ENCODE peak calls at places on chromosomes 12 and 14, in nine cellular contexts. One of them, this sample, is unnamed.
A peak's percentile ranks its signal among the peaks of the same experiment; 100 is the strongest.

GRCh38 chr12:78209851-78210493 is 379.3 kb downstream of the NAV3 start:
- DNase-seq in HepG2: no peak
- DNase-seq in fibroblast of pulmonary artery: no peak
- DNase-seq in GM12865: no peak
- DNase-seq in heart right ventricle: peak; percentile 9
- DNase-seq in neural progenitor cell: no peak
- DNase-seq in thoracic aorta: no peak
- DNase-seq in fibroblast of the aortic adventitia: peak; percentile 68
- DNase-seq in ovary: no peak
- DNase-seq in this sample: no peak

GRCh38 chr14:84961637-84962036 is 568.3 kb upstream of the FLRT2 start:
- DNase-seq in ovary: no peak
- DNase-seq in GM12865: no peak
- DNase-seq in thoracic aorta: no peak
- DNase-seq in HepG2: no peak
- DNase-seq in fibroblast of pulmonary artery: no peak
- DNase-seq in heart right ventricle: peak; percentile 12
- DNase-seq in fibroblast of the aortic adventitia: no peak
- DNase-seq in neural progenitor cell: peak; percentile 11
- DNase-seq in this sample: no peak

GRCh38 chr12:52618866-52619265 is 507 bp upstream of the KRT73 start:
- DNase-seq in ovary: no peak
- DNase-seq in neural progenitor cell: no peak
- DNase-seq in fibroblast of pulmonary artery: no peak
- DNase-seq in GM12865: no peak
- DNase-seq in thoracic aorta: no peak
- DNase-seq in heart right ventricle: no peak
- DNase-seq in fibroblast of the aortic adventitia: no peak
- DNase-seq in HepG2: no peak
- DNase-seq in this sample: no peak

GRCh38 chr12:122878780-122879612 is 16.9 kb downstream of the VPS37B start:
- DNase-seq in neural progenitor cell: no peak
- DNase-seq in HepG2: no peak
- DNase-seq in GM12865: no peak
- DNase-seq in ovary: no peak
- DNase-seq in thoracic aorta: no peak
- DNase-seq in fibroblast of pulmonary artery: no peak
- DNase-seq in heart right ventricle: no peak
- DNase-seq in fibroblast of the aortic adventitia: no peak
- DNase-seq in this sample: peak; percentile 15

GRCh38 chr14:92603309-92604257 is 90.0 kb downstream of the RIN3 start:
- DNase-seq in GM12865: no peak
- DNase-seq in fibroblast of the aortic adventitia: peak; percentile 76
- DNase-seq in HepG2: no peak
- DNase-seq in heart right ventricle: peak; percentile 52
- DNase-seq in ovary: peak; percentile 50
- DNase-seq in fibroblast of pulmonary artery: peak; percentile 84
- DNase-seq in neural progenitor cell: peak; percentile 52
- DNase-seq in thoracic aorta: peak; percentile 30
- DNase-seq in this sample: peak; percentile 49

GRCh38 chr12:1553987-1554982 is 40.1 kb downstream of the FBXL14 start:
- DNase-seq in ovary: no peak
- DNase-seq in GM12865: peak; percentile 94
- DNase-seq in neural progenitor cell: no peak
- DNase-seq in thoracic aorta: no peak
- DNase-seq in fibroblast of the aortic adventitia: no peak
- DNase-seq in fibroblast of pulmonary artery: no peak
- DNase-seq in HepG2: no peak
- DNase-seq in heart right ventricle: no peak
- DNase-seq in this sample: no peak

GRCh38 chr14:102675396-102675795 is 82.9 kb downstream of the RCOR1 start:
- DNase-seq in thoracic aorta: no peak
- DNase-seq in heart right ventricle: no peak
- DNase-seq in HepG2: no peak
- DNase-seq in ovary: no peak
- DNase-seq in neural progenitor cell: no peak
- DNase-seq in GM12865: no peak
- DNase-seq in fibroblast of the aortic adventitia: no peak
- DNase-seq in fibroblast of pulmonary artery: no peak
- DNase-seq in this sample: no peak

GRCh38 chr12:62841841-62842240 is 93.1 kb downstream of the PPM1H start:
- DNase-seq in thoracic aorta: no peak
- DNase-seq in heart right ventricle: peak; percentile 26
- DNase-seq in fibroblast of the aortic adventitia: no peak
- DNase-seq in GM12865: no peak
- DNase-seq in ovary: no peak
- DNase-seq in HepG2: no peak
- DNase-seq in neural progenitor cell: no peak
- DNase-seq in fibroblast of pulmonary artery: no peak
- DNase-seq in this sample: no peak

GRCh38 chr12:92085483-92086040 is 60.1 kb downstream of the BTG1 start:
- DNase-seq in thoracic aorta: no peak
- DNase-seq in fibroblast of the aortic adventitia: no peak
- DNase-seq in ovary: no peak
- DNase-seq in fibroblast of pulmonary artery: no peak
- DNase-seq in neural progenitor cell: no peak
- DNase-seq in heart right ventricle: no peak
- DNase-seq in GM12865: no peak
- DNase-seq in HepG2: no peak
- DNase-seq in this sample: no peak

DNA sequence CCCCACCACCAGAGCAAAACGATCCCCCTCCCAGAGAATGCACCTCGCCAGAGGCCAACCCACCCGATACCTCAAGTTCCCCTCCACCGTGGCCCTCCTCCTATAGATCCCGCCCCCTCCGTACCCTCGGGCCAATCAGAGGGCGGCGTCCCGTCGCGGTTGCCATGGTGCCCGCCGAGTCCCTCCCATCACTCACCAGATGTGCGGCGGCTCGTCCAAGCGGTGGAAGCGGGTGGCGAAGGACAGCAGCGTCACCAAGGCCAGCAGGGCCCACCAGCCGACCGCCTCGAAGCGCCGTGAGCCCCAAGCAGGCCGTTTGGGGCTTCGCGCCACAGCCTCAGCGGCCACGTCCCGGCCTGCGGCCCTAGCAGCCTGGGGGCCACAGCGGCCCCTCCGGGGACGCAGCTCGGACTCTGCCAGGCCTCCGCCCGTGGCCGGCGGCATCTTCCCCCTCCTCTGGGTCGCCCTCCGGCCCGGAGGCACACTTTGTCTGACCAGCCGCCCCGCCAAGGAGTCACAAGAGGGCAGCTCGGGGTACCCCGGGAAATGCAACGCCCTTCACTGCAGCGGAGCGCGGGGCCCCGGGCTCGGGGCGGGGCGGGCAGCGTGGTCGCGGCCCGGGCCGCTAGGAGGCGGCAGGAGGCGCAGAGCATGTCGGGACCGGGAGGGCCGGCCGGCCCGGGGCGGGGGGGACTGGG is at the start of gene POMT2:
- DNase-seq in GM12865: peak; percentile 94
- DNase-seq in HepG2: peak; percentile 88
- DNase-seq in neural progenitor cell: peak; percentile 97
- DNase-seq in heart right ventricle: peak; percentile 93
- DNase-seq in fibroblast of pulmonary artery: peak; percentile 87
- DNase-seq in ovary: peak; percentile 93
- DNase-seq in fibroblast of the aortic adventitia: peak; percentile 78
- DNase-seq in thoracic aorta: peak; percentile 82
- DNase-seq in this sample: peak; percentile 92
- TF ChIP-seq CTCF in GM12865: peak; percentile 35
- TF ChIP-seq CTCF in HepG2: peak; percentile 32
- TF ChIP-seq CTCF in neural progenitor cell: peak; percentile 66
- TF ChIP-seq CTCF in heart right ventricle: peak; percentile 37
- TF ChIP-seq CTCF in fibroblast of pulmonary artery: no peak
- TF ChIP-seq CTCF in ovary: peak; percentile 84
- TF ChIP-seq CTCF in fibroblast of the aortic adventitia: peak; percentile 4
- TF ChIP-seq CTCF in thoracic aorta: peak; percentile 61
- TF ChIP-seq CTCF in this sample: peak; percentile 37

GRCh38 chr14:50733479-50733878 is 65.4 kb upstream of the SAV1 start:
- DNase-seq in HepG2: no peak
- DNase-seq in fibroblast of the aortic adventitia: peak; percentile 10
- DNase-seq in ovary: no peak
- DNase-seq in heart right ventricle: no peak
- DNase-seq in thoracic aorta: no peak
- DNase-seq in GM12865: no peak
- DNase-seq in neural progenitor cell: no peak
- DNase-seq in fibroblast of pulmonary artery: no peak
- DNase-seq in this sample: no peak

GRCh38 chr14:50736932-50737419 is 68.9 kb upstream of the SAV1 start:
- DNase-seq in GM12865: peak; percentile 94
- DNase-seq in HepG2: no peak
- DNase-seq in heart right ventricle: no peak
- DNase-seq in ovary: no peak
- DNase-seq in thoracic aorta: no peak
- DNase-seq in fibroblast of the aortic adventitia: no peak
- DNase-seq in neural progenitor cell: no peak
- DNase-seq in fibroblast of pulmonary artery: no peak
- DNase-seq in this sample: no peak

GRCh38 chr14:50739186-50739585 is 71.1 kb upstream of the SAV1 start:
- DNase-seq in fibroblast of the aortic adventitia: no peak
- DNase-seq in GM12865: no peak
- DNase-seq in ovary: no peak
- DNase-seq in thoracic aorta: no peak
- DNase-seq in fibroblast of pulmonary artery: no peak
- DNase-seq in heart right ventricle: no peak
- DNase-seq in HepG2: no peak
- DNase-seq in neural progenitor cell: no peak
- DNase-seq in this sample: no peak

GRCh38 chr14:50740858-50741257 is 72.8 kb upstream of the SAV1 start:
- DNase-seq in thoracic aorta: no peak
- DNase-seq in heart right ventricle: no peak
- DNase-seq in GM12865: no peak
- DNase-seq in ovary: no peak
- DNase-seq in fibroblast of the aortic adventitia: peak; percentile 7
- DNase-seq in fibroblast of pulmonary artery: no peak
- DNase-seq in neural progenitor cell: no peak
- DNase-seq in HepG2: no peak
- DNase-seq in this sample: no peak

DNA sequence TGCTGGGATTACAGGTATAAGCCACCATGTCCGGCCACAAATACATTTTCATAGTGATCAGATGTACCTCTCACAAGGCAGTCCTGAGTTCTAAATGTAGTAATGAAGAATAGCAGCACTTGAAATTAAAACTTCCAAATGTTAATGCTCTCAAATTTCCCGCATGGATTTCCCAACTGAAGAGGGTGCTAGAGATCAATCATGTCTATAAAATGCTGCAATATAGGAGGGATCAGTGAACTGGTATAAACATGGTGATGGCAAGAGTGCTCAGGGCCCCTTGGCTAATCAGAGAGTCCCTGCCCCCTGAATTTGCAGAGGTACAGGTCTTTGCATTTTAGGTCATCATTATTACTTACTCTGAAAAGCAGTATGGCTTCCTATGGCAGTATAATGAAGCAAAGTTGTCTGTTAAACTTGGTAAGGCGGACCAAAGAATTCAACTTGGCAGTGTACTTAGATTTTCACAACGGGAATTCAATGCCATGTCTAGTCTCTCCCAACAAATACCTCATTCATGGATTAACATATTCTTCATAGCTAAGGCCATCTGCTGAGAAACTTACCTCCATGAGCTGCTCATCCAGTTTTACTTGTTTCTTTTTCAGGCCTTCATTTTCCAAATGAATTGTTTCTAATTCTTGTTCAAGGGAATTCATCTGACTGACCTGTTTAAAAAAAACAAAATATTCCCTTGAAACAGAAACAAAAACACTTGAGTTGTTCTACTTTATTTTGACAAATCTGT is 67.0 kb upstream of the SAV1 start:
- DNase-seq in HepG2: no peak
- DNase-seq in GM12865: no peak
- DNase-seq in neural progenitor cell: no peak
- DNase-seq in fibroblast of the aortic adventitia: no peak
- DNase-seq in fibroblast of pulmonary artery: no peak
- DNase-seq in ovary: no peak
- DNase-seq in heart right ventricle: no peak
- DNase-seq in thoracic aorta: no peak
- DNase-seq in this sample: no peak
- TF ChIP-seq CTCF in HepG2: no peak
- TF ChIP-seq CTCF in GM12865: no peak
- TF ChIP-seq CTCF in neural progenitor cell: no peak
- TF ChIP-seq CTCF in fibroblast of the aortic adventitia: no peak
- TF ChIP-seq CTCF in fibroblast of pulmonary artery: no peak
- TF ChIP-seq CTCF in ovary: no peak
- TF ChIP-seq CTCF in heart right ventricle: no peak
- TF ChIP-seq CTCF in thoracic aorta: peak; percentile 9
- TF ChIP-seq CTCF in this sample: no peak

GRCh38 chr12:27095346-27095745 is 13.0 kb upstream of the C12orf71 start:
- DNase-seq in GM12865: no peak
- DNase-seq in thoracic aorta: no peak
- DNase-seq in neural progenitor cell: no peak
- DNase-seq in fibroblast of the aortic adventitia: no peak
- DNase-seq in ovary: no peak
- DNase-seq in fibroblast of pulmonary artery: no peak
- DNase-seq in heart right ventricle: no peak
- DNase-seq in HepG2: no peak
- DNase-seq in this sample: no peak

GRCh38 chr12:27096420-27096819 is 14.0 kb upstream of the C12orf71 start:
- DNase-seq in heart right ventricle: no peak
- DNase-seq in fibroblast of the aortic adventitia: no peak
- DNase-seq in HepG2: no peak
- DNase-seq in fibroblast of pulmonary artery: no peak
- DNase-seq in neural progenitor cell: no peak
- DNase-seq in ovary: no peak
- DNase-seq in thoracic aorta: no peak
- DNase-seq in GM12865: no peak
- DNase-seq in this sample: no peak

GRCh38 chr12:27094726-27095125 is 12.3 kb upstream of the C12orf71 start:
- DNase-seq in thoracic aorta: no peak
- DNase-seq in GM12865: peak; percentile 54
- DNase-seq in HepG2: no peak
- DNase-seq in heart right ventricle: no peak
- DNase-seq in fibroblast of pulmonary artery: no peak
- DNase-seq in neural progenitor cell: no peak
- DNase-seq in ovary: no peak
- DNase-seq in fibroblast of the aortic adventitia: no peak
- DNase-seq in this sample: no peak
- TF ChIP-seq CTCF in thoracic aorta: no peak
- TF ChIP-seq CTCF in GM12865: no peak
- TF ChIP-seq CTCF in HepG2: no peak
- TF ChIP-seq CTCF in heart right ventricle: no peak
- TF ChIP-seq CTCF in fibroblast of pulmonary artery: no peak
- TF ChIP-seq CTCF in neural progenitor cell: no peak
- TF ChIP-seq CTCF in ovary: no peak
- TF ChIP-seq CTCF in fibroblast of the aortic adventitia: no peak
- TF ChIP-seq CTCF in this sample: no peak

DNA sequence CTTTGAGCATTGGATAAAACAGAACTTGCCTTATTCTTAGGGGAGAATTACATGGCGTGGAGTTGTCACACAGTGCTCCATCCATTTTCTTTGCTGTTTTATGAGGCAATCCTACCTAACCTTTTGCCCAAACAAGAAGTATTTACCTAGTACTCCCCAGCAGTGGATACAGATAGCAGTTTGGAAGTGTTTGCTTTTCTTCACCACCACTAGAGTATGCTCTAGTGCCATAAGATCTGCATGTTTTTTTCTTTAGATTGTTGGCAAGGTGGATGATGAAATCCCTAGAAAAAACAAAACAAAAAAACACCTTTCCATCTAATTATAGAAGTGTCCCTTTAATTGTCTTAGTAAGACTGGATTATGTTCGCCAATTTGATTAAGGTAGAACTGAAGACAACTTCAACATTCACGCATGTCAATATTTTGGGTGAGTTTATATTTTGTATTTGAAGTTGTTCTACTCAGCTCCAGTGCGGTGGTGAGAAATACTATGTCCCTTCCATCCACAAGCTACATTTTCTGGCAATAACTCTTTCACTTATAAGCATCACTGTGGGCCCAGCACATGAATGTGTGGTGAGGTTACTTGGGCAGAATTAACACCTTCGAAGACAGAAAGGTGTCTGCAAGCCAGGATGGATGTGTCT is 23.6 kb upstream of the TMEM260 start:
- DNase-seq in neural progenitor cell: peak; percentile 55
- DNase-seq in fibroblast of the aortic adventitia: peak; percentile 59
- DNase-seq in GM12865: peak; percentile 19
- DNase-seq in thoracic aorta: no peak
- DNase-seq in fibroblast of pulmonary artery: peak; percentile 65
- DNase-seq in HepG2: peak; percentile 76
- DNase-seq in ovary: no peak
- DNase-seq in heart right ventricle: no peak
- DNase-seq in this sample: no peak
- TF ChIP-seq CTCF in neural progenitor cell: peak; percentile 83
- TF ChIP-seq CTCF in fibroblast of the aortic adventitia: peak; percentile 68
- TF ChIP-seq CTCF in GM12865: peak; percentile 60
- TF ChIP-seq CTCF in thoracic aorta: no peak
- TF ChIP-seq CTCF in fibroblast of pulmonary artery: peak; percentile 78
- TF ChIP-seq CTCF in HepG2: peak; percentile 83
- TF ChIP-seq CTCF in ovary: no peak
- TF ChIP-seq CTCF in heart right ventricle: peak; percentile 29
- TF ChIP-seq CTCF in this sample: no peak

This sample was measured in natural killer cell.